ENCODE peak calls at places on chromosomes 16 and 17, in ten cellular contexts. Q is fibroblast of villous mesenchyme; K is astrocyte; Z is A549; S is mesendoderm; W is EL; Y is effector CD4-positive, alpha-beta T cell; I is fibroblast of the aortic adventitia; E is NCI-H1417; U is mucosa of gallbladder. X is an unnamed sample.

GRCh38 chr16:4648917-4649316 is 24.3 kb downstream of the MGRN1 start:
- DNase-seq in Q (no peak), K (no peak), Z (no peak), S (no peak), W (no peak), Y (no peak), I (no peak), E (no peak), U (no peak), X (no peak)

GRCh38 chr17:75129576-75129975 is 2.0 kb downstream of the NT5C start:
- DNase-seq in Q (no peak), K (no peak), Z (no peak), S (no peak), W (no peak), Y (no peak), I (no peak), E (no peak), U (no peak), X (no peak)

GRCh38 chr16:13062219-13062618 is 160.8 kb downstream of the SHISA9 start:
- DNase-seq in Q (no peak), K (no peak), Z (no peak), S (no peak), W (no peak), Y (no peak), I (no peak), E (no peak), U (no peak), X (no peak)

GRCh38 chr16:57226701-57227621 is 18.1 kb upstream of the ARL2BP start:
- DNase-seq in Q (peak), K (no peak), Z (no peak), S (peak), W (peak), Y (no peak), I (no peak), E (no peak), U (no peak), X (no peak)

GRCh38 chr17:2911755-2912111 is 115.5 kb downstream of the RAP1GAP2 start:
- DNase-seq in Q (no peak), K (no peak), Z (no peak), S (no peak), W (no peak), Y (no peak), I (no peak), E (no peak), U (no peak), X (no peak)

GRCh38 chr17:74502866-74503265 is 28.4 kb downstream of the CD300LB start:
- DNase-seq in Q (no peak), K (no peak), Z (no peak), S (no peak), W (no peak), Y (no peak), I (no peak), E (no peak), U (no peak), X (no peak)

GRCh38 chr16:83113317-83113716 is 486.5 kb downstream of the CDH13 start:
- DNase-seq in Q (peak), K (no peak), Z (peak), S (peak), W (peak), Y (no peak), I (peak), E (peak), U (peak), X (no peak)

GRCh38 chr17:79041041-79041570 is 17.1 kb downstream of the C1QTNF1 start:
- DNase-seq in Q (no peak), K (no peak), Z (no peak), S (no peak), W (no peak), Y (no peak), I (no peak), E (no peak), U (no peak), X (no peak)

GRCh38 chr17:63954402-63955063 is 18.2 kb downstream of the SCN4A start:
- DNase-seq in Q (no peak), K (no peak), Z (no peak), S (no peak), W (no peak), Y (no peak), I (no peak), E (peak), U (no peak), X (no peak)

GRCh38 chr16:1093284-1094123 is 2.5 kb downstream of the C1QTNF8 start:
- DNase-seq in Q (no peak), K (no peak), Z (no peak), S (peak), W (peak), Y (no peak), I (no peak), E (peak), U (no peak), X (no peak)

GRCh38 chr17:72790194-72790593 is 302.3 kb downstream of the SLC39A11 start:
- DNase-seq in Q (no peak), K (no peak), Z (no peak), S (no peak), W (no peak), Y (no peak), I (no peak), E (no peak), U (no peak), X (no peak)

GRCh38 chr17:65557349-65558310 is 3.8 kb downstream of the AXIN2 start:
- DNase-seq in Q (no peak), K (peak), Z (peak), S (no peak), W (peak), Y (no peak), I (peak), E (no peak), U (no peak), X (no peak)

GRCh38 chr17:46795379-46795952 is 23.0 kb downstream of the WNT3 start:
- DNase-seq in Q (peak), K (no peak), Z (peak), S (no peak), W (peak), Y (no peak), I (no peak), E (peak), U (no peak), X (no peak)

GRCh38 chr17:58368860-58369213 is 16.8 kb upstream of the SUPT4H1 start:
- DNase-seq in Q (no peak), K (no peak), Z (no peak), S (no peak), W (no peak), Y (no peak), I (no peak), E (no peak), U (no peak), X (no peak)

GRCh38 chr16:29698484-29699323 is 19.7 kb downstream of the QPRT start:
- DNase-seq in Q (no peak), K (no peak), Z (no peak), S (no peak), W (no peak), Y (no peak), I (no peak), E (no peak), U (no peak), X (no peak)

GRCh38 chr16:80806957-80807356 is 2.6 kb upstream of the CDYL2 start:
- DNase-seq in Q (peak), K (peak), Z (no peak), S (no peak), W (peak), Y (no peak), I (peak), E (no peak), U (no peak), X (no peak)